ENCODE peak calls at places on chromosomes 11 and 22, in ten cellular contexts. G is upper lobe of right lung; Y is right lobe of liver; D is activated CD8-positive, alpha-beta T cell treated with anti-CD3 and anti-CD28 coated beads for 36 hours; O is gastrocnemius medialis; J is heart left ventricle; A is activated naive CD4-positive, alpha-beta T cell treated with anti-CD3 and anti-CD28 coated beads, Interleukin-2, amount 50 U/mL, for 72 hours; V is body of pancreas; C is heart right ventricle; N is activated T-cell treated with anti-CD3 and anti-CD28 coated beads, Interleukin-2, amount 50 U/mL, for 72 hours. W is an unnamed sample.
A peak's percentile ranks its signal among the peaks of the same experiment; 100 is the strongest.

GRCh38 chr22:35629406-35630234 is 12.5 kb upstream of the MB start:
- ATAC-seq in G (peak; percentile 52), Y (no peak), D (peak; percentile 52), O (peak; percentile 5), J (peak; percentile 49), A (peak; percentile 64), V (peak; percentile 10), C (peak; percentile 43), N (peak; percentile 77), W (peak; percentile 84)

GRCh38 chr11:118629761-118630661 is 22.6 kb downstream of the PHLDB1 start:
- ATAC-seq in G (peak; percentile 67), Y (no peak), D (no peak), O (no peak), J (peak; percentile 19), A (no peak), V (no peak), C (peak; percentile 6), N (no peak), W (no peak)

GRCh38 chr11:19347911-19348310 is 107.2 kb upstream of the E2F8 start:
- ATAC-seq in G (no peak), Y (no peak), D (no peak), O (no peak), J (no peak), A (no peak), V (no peak), C (no peak), N (no peak), W (no peak)

GRCh38 chr22:48837341-48837935 is 990.2 kb downstream of the BRD1 start:
- ATAC-seq in G (no peak), Y (no peak), D (no peak), O (no peak), J (no peak), A (no peak), V (no peak), C (no peak), N (no peak), W (no peak)

GRCh38 chr11:13055200-13055599 is 46.1 kb downstream of the RASSF10 start:
- ATAC-seq in G (no peak), Y (no peak), D (no peak), O (no peak), J (no peak), A (no peak), V (no peak), C (no peak), N (peak; percentile 90), W (no peak)

GRCh38 chr11:60926500-60926899 is 2.2 kb downstream of the TMEM132A start:
- ATAC-seq in G (no peak), Y (no peak), D (no peak), O (no peak), J (no peak), A (no peak), V (no peak), C (no peak), N (no peak), W (no peak)

GRCh38 chr11:7385532-7385931 is 99.8 kb upstream of the OLFML1 start:
- ATAC-seq in G (no peak), Y (peak; percentile 50), D (no peak), O (no peak), J (no peak), A (no peak), V (no peak), C (no peak), N (no peak), W (no peak)

GRCh38 chr11:117192401-117192875 is 6.7 kb upstream of the TAGLN start:
- ATAC-seq in G (no peak), Y (no peak), D (no peak), O (no peak), J (no peak), A (no peak), V (no peak), C (no peak), N (no peak), W (no peak)

GRCh38 chr11:47508595-47509555 is 44.1 kb downstream of the CELF1 start:
- ATAC-seq in G (peak; percentile 79), Y (peak; percentile 48), D (peak; percentile 31), O (no peak), J (no peak), A (peak; percentile 11), V (peak; percentile 85), C (no peak), N (peak; percentile 22), W (no peak)

GRCh38 chr11:18720086-18720810 is 5.7 kb downstream of the IGSF22 start:
- ATAC-seq in G (no peak), Y (no peak), D (no peak), O (no peak), J (no peak), A (no peak), V (no peak), C (no peak), N (no peak), W (no peak)

GRCh38 chr11:8719260-8720190 is 36.9 kb downstream of the RPL27A start:
- ATAC-seq in G (peak; percentile 20), Y (no peak), D (no peak), O (peak; percentile 86), J (peak; percentile 84), A (no peak), V (peak; percentile 34), C (peak; percentile 77), N (no peak), W (peak; percentile 81)

GRCh38 chr22:21032843-21033688 is 705 bp upstream of the SLC7A4 start:
- ATAC-seq in G (no peak), Y (no peak), D (no peak), O (no peak), J (no peak), A (no peak), V (no peak), C (no peak), N (no peak), W (no peak)

GRCh38 chr11:110479445-110480101 is 49.8 kb downstream of the FDX1 start:
- ATAC-seq in G (peak; percentile 20), Y (peak; percentile 73), D (no peak), O (peak; percentile 94), J (peak; percentile 62), A (no peak), V (no peak), C (peak; percentile 28), N (no peak), W (peak; percentile 70)

GRCh38 chr11:35500744-35501143 is 24.7 kb downstream of the PAMR1 start:
- ATAC-seq in G (no peak), Y (no peak), D (no peak), O (no peak), J (no peak), A (no peak), V (no peak), C (no peak), N (no peak), W (no peak)

GRCh38 chr11:3989891-3990290 is 104.7 kb upstream of the RRM1 start:
- ATAC-seq in G (no peak), Y (peak; percentile 42), D (peak; percentile 54), O (no peak), J (no peak), A (peak; percentile 74), V (no peak), C (no peak), N (peak; percentile 70), W (no peak)

GRCh38 chr11:75301131-75301530 is 50.3 kb downstream of the ARRB1 start:
- ATAC-seq in G (peak; percentile 84), Y (peak; percentile 33), D (no peak), O (no peak), J (peak; percentile 26), A (no peak), V (peak; percentile 4), C (peak; percentile 41), N (no peak), W (peak; percentile 17)

GRCh38 chr22:19143967-19144400 is 467 bp downstream of the ESS2 start:
- ATAC-seq in G (no peak), Y (no peak), D (peak; percentile 45), O (peak; percentile 8), J (no peak), A (peak; percentile 41), V (no peak), C (no peak), N (peak; percentile 54), W (no peak)

GRCh38 chr11:68480855-68481510 is 20.4 kb downstream of the PPP6R3 start:
- ATAC-seq in G (no peak), Y (no peak), D (no peak), O (peak; percentile 51), J (peak; percentile 27), A (no peak), V (no peak), C (peak; percentile 68), N (no peak), W (no peak)

GRCh38 chr22:29275819-29276565 is 7.9 kb downstream of the EWSR1 start:
- ATAC-seq in G (no peak), Y (peak; percentile 82), D (no peak), O (no peak), J (no peak), A (no peak), V (peak; percentile 59), C (no peak), N (no peak), W (no peak)

GRCh38 chr11:46143049-46143806 is 22.0 kb upstream of the PHF21A start:
- ATAC-seq in G (peak; percentile 22), Y (no peak), D (no peak), O (no peak), J (no peak), A (no peak), V (no peak), C (no peak), N (no peak), W (no peak)

GRCh38 chr11:112439614-112440013 is 179.0 kb upstream of the PLET1 start:
- ATAC-seq in G (no peak), Y (no peak), D (no peak), O (no peak), J (no peak), A (no peak), V (no peak), C (no peak), N (no peak), W (no peak)

GRCh38 chr22:49869855-49870712 is 16.4 kb downstream of the ZBED4 start:
- ATAC-seq in G (no peak), Y (no peak), D (peak; percentile 63), O (no peak), J (no peak), A (peak; percentile 30), V (no peak), C (no peak), N (peak; percentile 64), W (no peak)

GRCh38 chr11:115580927-115581680 is 76.9 kb upstream of the CADM1 start:
- ATAC-seq in G (peak; percentile 56), Y (peak; percentile 7), D (no peak), O (no peak), J (peak; percentile 58), A (no peak), V (no peak), C (peak; percentile 58), N (no peak), W (no peak)

GRCh38 chr11:6301096-6301495 is 19.2 kb downstream of the CAVIN3 start:
- ATAC-seq in G (no peak), Y (no peak), D (no peak), O (no peak), J (no peak), A (no peak), V (no peak), C (no peak), N (no peak), W (no peak)

GRCh38 chr22:49756201-49756600 is 71.5 kb downstream of the BRD1 start:
- ATAC-seq in G (no peak), Y (no peak), D (no peak), O (no peak), J (no peak), A (no peak), V (no peak), C (no peak), N (no peak), W (no peak)

GRCh38 chr22:26464312-26464711 is 19.3 kb downstream of the HPS4 start:
- ATAC-seq in G (no peak), Y (no peak), D (no peak), O (no peak), J (peak; percentile 16), A (no peak), V (peak; percentile 18), C (peak; percentile 48), N (no peak), W (peak; percentile 28)

GRCh38 chr11:96538104-96538503 is 148.3 kb downstream of the JRKL start:
- ATAC-seq in G (no peak), Y (no peak), D (no peak), O (no peak), J (no peak), A (no peak), V (no peak), C (no peak), N (no peak), W (no peak)

GRCh38 chr11:96426356-96427103 is 36.7 kb downstream of the JRKL start:
- ATAC-seq in G (peak; percentile 75), Y (peak; percentile 78), D (no peak), O (peak; percentile 46), J (peak; percentile 69), A (peak; percentile 69), V (no peak), C (no peak), N (peak; percentile 39), W (no peak)